ENCODE peak calls at places on chromosomes 3 and 15, in seven cellular contexts. R is right atrium auricular region, I is body of pancreas, J is ovary, O is thyroid gland, F is PC-9, D is tibial nerve. V is an unnamed sample. For H3K36me3, the result is how much of the 10 kb centered on the place peaks cover.

GRCh38 chr3:194561306-194561974 is 71.8 kb downstream of the TMEM44 start:
- DNase-seq in R (no peak), I (no peak), J (no peak), O (no peak), F (peak), D (no peak), V (no peak)

GRCh38 chr15:55221090-55222011 is 24.6 kb upstream of the RSL24D1 start:
- DNase-seq in R (peak), I (no peak), J (no peak), O (peak), F (peak), D (no peak), V (no peak)

GRCh38 chr3:175163686-175164085 is 304.6 kb downstream of the NAALADL2 start:
- DNase-seq in R (no peak), I (no peak), J (no peak), O (peak), F (no peak), D (no peak), V (no peak)

GRCh38 chr15:72591361-72591760 is 63.1 kb upstream of the GOLGA6B start:
- DNase-seq in R (no peak), I (no peak), J (no peak), O (peak), F (no peak), D (no peak), V (no peak)

GRCh38 chr3:58573638-58574037 is 3.6 kb downstream of the FAM107A start:
- DNase-seq in R (no peak), I (no peak), J (no peak), O (no peak), F (no peak), D (no peak), V (no peak)

GRCh38 chr15:47822066-47822465 is 104.8 kb downstream of the SEMA6D start:
- DNase-seq in R (no peak), I (peak), J (peak), O (peak), F (no peak), D (no peak), V (no peak)

GRCh38 chr15:99384992-99385669 is 133.8 kb downstream of the LRRC28 start:
- DNase-seq in R (no peak), I (no peak), J (no peak), O (no peak), F (no peak), D (no peak), V (peak)

GRCh38 chr15:64985382-64986033 is 4.2 kb downstream of the SPG21 start:
- DNase-seq in R (no peak), I (no peak), J (no peak), O (no peak), F (peak), D (no peak), V (no peak)

GRCh38 chr3:138921316-138922292 is 25.3 kb downstream of the FOXL2 start:
- DNase-seq in R (no peak), I (no peak), J (no peak), O (peak), F (peak), D (no peak), V (no peak)

GRCh38 chr3:21517184-21517583 is 233.8 kb downstream of the ZNF385D start:
- DNase-seq in R (no peak), I (no peak), J (no peak), O (no peak), F (no peak), D (no peak), V (no peak)

GRCh38 chr15:73346735-73347312 is 21.9 kb downstream of the HCN4 start:
- DNase-seq in R (no peak), I (peak), J (peak), O (peak), F (peak), D (peak), V (peak)

GRCh38 chr15:89904519-89904918 is 8.2 kb downstream of the ARPIN start:
- DNase-seq in R (peak), I (no peak), J (no peak), O (no peak), F (no peak), D (no peak), V (no peak)

GRCh38 chr15:63880744-63881143 is 47.0 kb upstream of the HERC1 start:
- DNase-seq in R (no peak), I (no peak), J (no peak), O (no peak), F (no peak), D (no peak), V (no peak)

GRCh38 chr3:2268779-2269178 is 170.1 kb downstream of the CNTN4 start:
- DNase-seq in R (no peak), I (no peak), J (no peak), O (no peak), F (no peak), D (no peak), V (no peak)

GRCh38 chr3:30643763-30644462 is 37.5 kb downstream of the TGFBR2 start:
- DNase-seq in R (no peak), I (no peak), J (no peak), O (peak), F (no peak), D (no peak), V (no peak)

GRCh38 chr3:124650798-124651197 is 79.5 kb upstream of the UMPS start:
- DNase-seq in R (no peak), I (no peak), J (no peak), O (no peak), F (no peak), D (no peak), V (no peak)

GRCh38 chr3:151276038-151277027 is 2.0 kb downstream of the P2RY14 start:
- DNase-seq in R (no peak), I (no peak), J (no peak), O (no peak), F (no peak), D (no peak), V (no peak)

GRCh38 chr3:14391033-14391432 is 11.4 kb upstream of the SLC6A6 start:
- DNase-seq in R (no peak), I (peak), J (peak), O (peak), F (peak), D (peak), V (peak)

GRCh38 chr15:57328479-57329250 is 47.6 kb upstream of the CGNL1 start:
- DNase-seq in R (no peak), I (no peak), J (no peak), O (no peak), F (no peak), D (no peak), V (no peak)

GRCh38 chr3:69232447-69232846 is 110.1 kb upstream of the LMOD3 start:
- DNase-seq in R (no peak), I (no peak), J (no peak), O (no peak), F (no peak), D (no peak), V (no peak)

GRCh38 chr3:69241769-69242168 is 119.4 kb upstream of the LMOD3 start:
- DNase-seq in R (no peak), I (no peak), J (no peak), O (no peak), F (no peak), D (no peak), V (no peak)

GRCh38 chr3:69240651-69241578 is 118.5 kb upstream of the LMOD3 start:
- DNase-seq in R (no peak), I (peak), J (no peak), O (peak), F (no peak), D (no peak), V (peak)

GRCh38 chr3:69239063-69239462 is 116.7 kb upstream of the LMOD3 start:
- DNase-seq in R (no peak), I (no peak), J (no peak), O (no peak), F (no peak), D (no peak), V (no peak)

GRCh38 chr3:69236808-69237707 is 114.7 kb upstream of the LMOD3 start:
- DNase-seq in R (no peak), I (peak), J (no peak), O (no peak), F (peak), D (no peak), V (no peak)
- H3K4me3 ChIP-seq in R (peak), I (no peak), J (no peak), O (no peak), F (peak), D (peak), V (no peak)

GRCh38 chr3:42713747-42714146 is 11.1 kb upstream of the HHATL start:
- DNase-seq in R (peak), I (no peak), J (no peak), O (no peak), F (no peak), D (no peak), V (no peak)

GRCh38 chr3:42710323-42711021 is 7.9 kb upstream of the HHATL start:
- DNase-seq in R (no peak), I (no peak), J (peak), O (peak), F (no peak), D (no peak), V (no peak)

GRCh38 chr3:42712344-42712648 is 9.7 kb upstream of the HHATL start:
- DNase-seq in R (no peak), I (no peak), J (peak), O (no peak), F (no peak), D (no peak), V (no peak)

GRCh38 chr3:42712716-42713372 is 10.2 kb upstream of the HHATL start:
- DNase-seq in R (no peak), I (no peak), J (peak), O (no peak), F (no peak), D (no peak), V (no peak)

GRCh38 chr3:42711491-42712343 is 9.1 kb upstream of the HHATL start:
- DNase-seq in R (no peak), I (no peak), J (no peak), O (no peak), F (no peak), D (no peak), V (no peak)
- TF ChIP-seq CTCF in R (peak), I (no peak), J (no peak), O (no peak), F (no peak), D (no peak), V (peak)

GRCh38 chr3:125670352-125670751 is 75.1 kb upstream of the OSBPL11 start:
- DNase-seq in R (no peak), I (no peak), J (no peak), O (no peak), F (no peak), D (no peak), V (no peak)
- H3K36me3 ChIP-seq in R (under half), I (under half), J (under half), O (under half), F (under half), D (under half), V (under half)

GRCh38 chr15:43794269-43795037 is 2.3 kb downstream of the SERF2 start:
- DNase-seq in R (no peak), I (peak), J (no peak), O (no peak), F (no peak), D (no peak), V (no peak)
- H3K4me3 ChIP-seq in R (no peak), I (no peak), J (no peak), O (no peak), F (no peak), D (no peak), V (no peak)

DNA sequence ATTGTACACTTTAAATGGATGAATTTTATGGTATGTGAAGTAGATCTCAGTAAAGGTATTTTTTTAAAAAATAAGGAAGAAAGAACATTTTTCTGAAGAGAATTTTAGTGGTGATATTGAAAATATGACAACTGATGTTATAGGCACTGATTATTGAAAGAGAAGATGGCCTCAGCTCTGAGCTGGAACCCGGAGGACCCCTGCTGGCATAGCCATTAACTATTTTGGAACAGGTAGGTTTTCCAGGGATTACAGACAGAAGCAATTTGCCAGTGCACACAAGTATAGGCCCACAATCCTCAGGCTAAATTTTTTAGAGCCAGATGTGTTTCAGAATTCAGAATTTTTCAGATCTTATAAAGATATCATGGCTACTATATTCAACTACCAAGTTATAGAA is 315.9 kb upstream of the GPR149 start:
- DNase-seq in R (no peak), I (no peak), J (no peak), O (peak), F (no peak), D (no peak), V (no peak)
- TF ChIP-seq CTCF in R (no peak), I (no peak), J (no peak), O (peak), F (peak), D (no peak), V (no peak)

DNA sequence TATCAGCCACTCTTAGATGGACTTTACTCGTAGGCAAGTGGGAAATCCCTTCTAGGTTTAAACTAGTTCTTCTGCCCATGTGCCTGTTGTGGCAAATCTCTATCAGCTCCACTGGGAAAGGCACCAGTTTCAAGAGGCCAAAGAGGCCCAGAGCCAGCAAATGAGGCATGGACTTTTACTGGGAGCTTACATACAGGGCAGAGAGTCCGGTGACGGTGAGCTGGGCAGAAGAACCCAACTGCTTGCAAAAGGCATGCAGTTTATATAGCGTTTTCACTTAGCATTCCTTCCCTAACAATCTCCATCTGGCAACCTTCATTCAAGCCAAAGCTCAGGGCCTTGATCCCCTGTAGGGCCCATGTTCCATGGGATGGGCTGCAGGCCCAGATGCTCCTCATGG is 93.0 kb upstream of the C3orf80 start:
- DNase-seq in R (no peak), I (no peak), J (no peak), O (peak), F (no peak), D (no peak), V (no peak)
- H3K36me3 ChIP-seq in R (under half), I (under half), J (under half), O (under half), F (under half), D (under half), V (under half)

GRCh38 chr15:101193063-101193712 is 58.7 kb downstream of the CHSY1 start:
- DNase-seq in R (peak), I (no peak), J (peak), O (no peak), F (no peak), D (no peak), V (no peak)
- H3K4me3 ChIP-seq in R (peak), I (no peak), J (no peak), O (no peak), F (no peak), D (no peak), V (no peak)

GRCh38 chr15:77097317-77097721 is 26.4 kb upstream of the TSPAN3 start:
- DNase-seq in R (no peak), I (no peak), J (no peak), O (no peak), F (no peak), D (no peak), V (no peak)

GRCh38 chr15:77097921-77098320 is 27.0 kb upstream of the TSPAN3 start:
- DNase-seq in R (no peak), I (no peak), J (no peak), O (no peak), F (no peak), D (no peak), V (no peak)

GRCh38 chr15:77096541-77096940 is 25.6 kb upstream of the TSPAN3 start:
- DNase-seq in R (no peak), I (no peak), J (no peak), O (no peak), F (no peak), D (no peak), V (no peak)

GRCh38 chr15:77096131-77096530 is 25.2 kb upstream of the TSPAN3 start:
- DNase-seq in R (no peak), I (no peak), J (no peak), O (no peak), F (no peak), D (no peak), V (no peak)

DNA sequence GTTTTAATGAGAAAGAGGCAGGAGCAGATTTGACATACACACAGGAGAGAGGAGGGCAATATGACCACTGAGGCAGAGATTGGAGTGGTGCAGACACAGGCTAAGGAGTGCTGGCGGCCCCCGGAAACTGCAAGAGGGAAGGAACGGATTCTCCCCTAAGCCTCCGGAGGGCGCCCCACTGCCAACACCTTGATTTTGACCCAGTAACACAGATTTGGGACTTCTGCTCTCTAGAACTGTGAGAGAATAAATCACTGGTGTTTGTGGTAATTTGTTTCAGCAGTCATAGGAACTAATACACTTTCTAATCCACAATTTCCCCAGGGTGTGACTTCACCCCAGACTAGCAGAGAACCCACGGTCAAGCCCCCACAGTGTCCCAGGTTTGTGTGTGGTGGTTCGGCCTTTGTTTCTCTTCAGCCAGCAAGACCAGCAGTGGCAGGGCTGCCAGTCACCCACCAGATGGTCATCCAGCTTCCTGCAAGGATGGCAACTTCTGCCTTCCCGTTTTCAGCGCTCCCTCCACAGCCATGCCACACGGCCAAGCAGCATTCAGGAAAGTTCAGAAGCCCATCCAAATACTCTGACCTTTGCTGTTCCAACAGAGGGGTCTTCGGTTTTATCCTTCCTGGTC is 23.6 kb upstream of the TSPAN3 start:
- DNase-seq in R (no peak), I (no peak), J (no peak), O (no peak), F (no peak), D (no peak), V (no peak)
- TF ChIP-seq CTCF in R (no peak), I (no peak), J (no peak), O (no peak), F (peak), D (no peak), V (peak)

DNA sequence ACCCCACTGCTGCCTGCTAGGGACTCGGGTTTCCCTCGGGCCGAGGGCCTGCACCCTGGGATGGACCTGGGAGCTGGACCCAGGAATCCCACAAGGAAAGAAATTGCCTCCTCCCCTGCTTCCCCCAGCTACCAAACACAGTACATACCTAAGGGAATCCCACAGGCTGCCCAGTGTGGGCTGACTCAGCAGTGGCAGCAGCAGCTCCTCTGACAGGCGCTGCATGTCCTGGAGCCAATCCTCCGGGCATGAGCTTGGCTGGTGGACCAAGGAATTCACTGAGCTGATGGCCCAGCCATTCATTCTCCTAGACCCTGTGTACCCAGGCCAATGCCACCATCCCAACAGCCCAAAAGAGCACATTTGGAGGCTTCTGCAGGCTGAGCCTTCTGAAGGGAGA is 9.5 kb upstream of the LTK start:
- DNase-seq in R (no peak), I (no peak), J (no peak), O (no peak), F (no peak), D (no peak), V (no peak)
- H3K36me3 ChIP-seq in R (under half), I (under half), J (under half), O (under half), F (under half), D (under half), V (under half)

V was measured in Caco-2.